ENCODE peak calls at places on chromosomes 16 and 17, in six cellular contexts. E, J, D, K, C and H are unnamed samples.

GRCh38 chr17:8038954-8039610 is at the start of gene ALOX15B:
- DNase-seq in D (no peak), E (no peak), K (no peak), J (no peak), C (no peak), H (no peak)

GRCh38 chr16:24748242-24748641 is 18.8 kb downstream of the TNRC6A start:
- DNase-seq in J (peak), D (no peak), K (peak), C (peak), E (no peak), H (no peak)

GRCh38 chr16:3938471-3938842 is 57.9 kb upstream of the CREBBP start:
- DNase-seq in D (no peak), K (no peak), J (no peak), C (no peak), E (no peak), H (no peak)

GRCh38 chr17:7403902-7404736 is at the start of gene TMEM256:
- DNase-seq in D (peak), J (peak), E (peak), C (peak), K (peak), H (peak)

GRCh38 chr17:45942284-45942683 is 47.9 kb downstream of the MAPT start:
- DNase-seq in C (peak), E (no peak), K (no peak), D (no peak), J (no peak), H (no peak)

GRCh38 chr17:41800601-41801373 is 11.0 kb downstream of the P3H4 start:
- DNase-seq in E (peak), C (no peak), D (peak), K (no peak), J (peak), H (no peak)

GRCh38 chr16:19027416-19027815 is 40.0 kb upstream of the COQ7 start:
- DNase-seq in C (no peak), K (no peak), J (no peak), E (no peak), D (no peak), H (no peak)

GRCh38 chr17:7237761-7238417 is 1.4 kb downstream of the PHF23 start:
- DNase-seq in D (peak), C (peak), J (peak), K (no peak), E (peak), H (no peak)

GRCh38 chr17:54891176-54891821 is 9.4 kb upstream of the TOM1L1 start:
- DNase-seq in D (peak), J (peak), K (peak), E (no peak), C (peak), H (no peak)

GRCh38 chr17:1557355-1558095 is 5.1 kb downstream of the PITPNA start:
- DNase-seq in C (no peak), D (no peak), K (no peak), E (no peak), J (no peak), H (no peak)

GRCh38 chr16:88533945-88534641 is 36.1 kb upstream of the ZC3H18 start:
- DNase-seq in J (peak), E (peak), K (no peak), C (peak), D (peak), H (no peak)

GRCh38 chr16:54282202-54282922 is 4.2 kb downstream of the IRX3 start:
- DNase-seq in D (no peak), J (peak), C (peak), E (no peak), K (no peak), H (no peak)

GRCh38 chr16:74216319-74216718 is 80.3 kb upstream of the PSMD7 start:
- DNase-seq in D (no peak), J (no peak), C (no peak), K (no peak), E (no peak), H (no peak)

GRCh38 chr16:77951788-77952187 is 70.6 kb upstream of the CLEC3A start:
- DNase-seq in C (no peak), E (no peak), K (no peak), D (peak), J (peak), H (no peak)

GRCh38 chr16:1543085-1543896 is 9.8 kb downstream of the TMEM204 start:
- DNase-seq in E (no peak), K (peak), J (peak), D (peak), C (peak), H (no peak)

GRCh38 chr17:694239-694638 is 20.4 kb downstream of the VPS53 start:
- DNase-seq in E (no peak), J (peak), D (no peak), C (no peak), K (peak), H (no peak)

GRCh38 chr17:27293359-27293897 is 486 bp upstream of the WSB1 start:
- DNase-seq in D (peak), E (no peak), K (no peak), J (no peak), C (no peak), H (no peak)

GRCh38 chr16:63877401-63877800 is 1244.5 kb downstream of the CDH11 start:
- DNase-seq in E (no peak), C (no peak), J (no peak), K (no peak), D (no peak), H (no peak)

GRCh38 chr17:2122641-2123302 is 67.9 kb downstream of the HIC1 start:
- DNase-seq in D (no peak), J (no peak), C (peak), K (no peak), E (peak), H (no peak)

GRCh38 chr17:81959362-81960129 is 1.4 kb downstream of the NOTUM start:
- DNase-seq in C (peak), D (peak), K (no peak), J (peak), E (peak), H (peak)

GRCh38 chr16:57143125-57143965 is 42.5 kb downstream of the PSME3IP1 start:
- DNase-seq in K (no peak), E (peak), C (no peak), J (no peak), D (no peak), H (no peak)

GRCh38 chr17:28145348-28145747 is 102.9 kb downstream of the NLK start:
- DNase-seq in C (no peak), D (no peak), J (no peak), K (peak), E (no peak), H (no peak)

GRCh38 chr16:704552-705380 is 835 bp downstream of the FBXL16 start:
- DNase-seq in C (no peak), D (no peak), J (no peak), K (no peak), E (no peak), H (no peak)

GRCh38 chr17:27919120-27919519 is 26.0 kb upstream of the LYRM9 start:
- DNase-seq in K (no peak), D (no peak), J (no peak), E (no peak), C (peak), H (no peak)

GRCh38 chr17:44170499-44171201 is at the start of gene ASB16:
- DNase-seq in J (no peak), E (no peak), K (no peak), D (no peak), C (peak), H (no peak)

GRCh38 chr16:2787406-2787805 is at the start of gene PRSS33:
- DNase-seq in K (no peak), D (no peak), J (no peak), C (no peak), E (peak), H (peak)

GRCh38 chr17:30796016-30796415 is 28.5 kb downstream of the CRLF3 start:
- DNase-seq in K (no peak), E (no peak), D (no peak), J (no peak), C (no peak), H (no peak)

GRCh38 chr16:10521681-10522274 is 58.6 kb downstream of the EMP2 start:
- DNase-seq in D (peak), C (peak), E (no peak), J (peak), K (no peak), H (no peak)

GRCh38 chr17:17924857-17925250 is 47.3 kb downstream of the TOM1L2 start:
- DNase-seq in E (no peak), C (no peak), J (no peak), D (no peak), K (no peak), H (no peak)

GRCh38 chr17:69069289-69069688 is 8.6 kb upstream of the ABCA9 start:
- DNase-seq in C (no peak), J (no peak), E (no peak), K (no peak), D (no peak), H (no peak)

GRCh38 chr16:31508706-31509523 is 724 bp upstream of the RUSF1 start:
- DNase-seq in J (peak), K (no peak), C (no peak), D (no peak), E (no peak), H (no peak)

GRCh38 chr16:89999831-90000574 is 19.3 kb downstream of the DBNDD1 start:
- DNase-seq in J (no peak), D (no peak), C (no peak), K (no peak), E (peak), H (no peak)
- TF ChIP-seq CTCF in J (no peak), D (no peak), C (no peak), K (no peak), E (no peak), H (no peak)

GRCh38 chr17:13001991-13002615 is 15.7 kb downstream of the ELAC2 start:
- DNase-seq in C (no peak), E (no peak), D (no peak), J (no peak), K (no peak), H (no peak)

GRCh38 chr17:13002761-13003453 is 14.9 kb downstream of the ELAC2 start:
- DNase-seq in K (peak), D (peak), E (peak), C (peak), J (peak), H (peak)

GRCh38 chr17:13004336-13004735 is 13.5 kb downstream of the ELAC2 start:
- DNase-seq in D (no peak), K (no peak), J (no peak), E (no peak), C (no peak), H (no peak)

GRCh38 chr17:13003927-13004326 is 13.9 kb downstream of the ELAC2 start:
- DNase-seq in C (no peak), E (no peak), D (no peak), J (no peak), K (no peak), H (no peak)

GRCh38 chr17:13003454-13003851 is 14.4 kb downstream of the ELAC2 start:
- DNase-seq in D (no peak), K (no peak), C (no peak), E (no peak), J (no peak), H (no peak)
- TF ChIP-seq CTCF in D (no peak), K (no peak), C (no peak), E (no peak), J (no peak), H (no peak)

DNA sequence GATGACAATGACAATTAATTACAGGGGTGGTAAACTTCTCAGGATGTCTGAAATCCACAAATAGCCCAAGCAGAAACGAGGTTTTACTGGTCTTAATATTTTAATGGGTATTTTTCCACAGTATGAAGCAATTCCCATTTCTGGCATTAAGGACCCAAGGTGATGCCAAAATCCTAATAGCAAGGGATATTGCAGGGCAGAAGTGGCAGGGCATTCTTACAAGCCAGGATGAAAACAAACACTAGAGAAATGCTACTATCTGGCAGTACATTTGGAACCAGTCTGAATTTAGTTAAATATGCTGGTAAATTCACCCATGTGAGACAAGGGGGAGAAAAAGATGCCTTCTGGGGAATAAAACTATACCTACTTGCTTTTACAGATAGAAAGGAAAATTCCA is 45.2 kb downstream of the RND2 start:
- DNase-seq in E (no peak), C (no peak), J (no peak), D (no peak), K (no peak), H (no peak)
- TF ChIP-seq CTCF in E (no peak), C (no peak), J (no peak), D (no peak), K (no peak), H (no peak)

GRCh38 chr17:40284085-40284713 is 3.5 kb upstream of the CDC6 start:
- DNase-seq in E (no peak), K (peak), D (no peak), J (no peak), C (no peak), H (no peak)
- TF ChIP-seq CTCF in E (peak), K (peak), D (no peak), J (no peak), C (peak), H (no peak)

DNA sequence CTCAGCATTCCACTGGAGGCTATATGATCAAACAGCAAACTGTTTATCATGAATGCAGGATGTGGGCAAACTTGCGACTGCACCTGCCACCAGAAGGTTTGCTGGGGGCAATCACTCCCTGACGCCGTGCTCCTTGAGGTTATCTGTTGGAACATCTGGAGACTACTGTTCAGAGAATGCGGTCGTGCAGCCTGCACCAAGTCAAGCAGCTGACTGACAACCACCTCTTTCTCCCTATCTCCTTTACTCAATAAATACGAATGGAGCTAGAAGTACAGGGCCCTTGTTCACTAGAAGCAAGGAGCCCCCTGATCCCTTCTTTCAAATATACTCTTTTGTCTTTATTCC is 2101.2 kb downstream of the TP53TG3F start:
- DNase-seq in K (no peak), D (no peak), C (no peak), J (no peak), E (no peak), H (no peak)
- TF ChIP-seq CTCF in K (no peak), D (no peak), C (no peak), J (no peak), E (no peak), H (no peak)

GRCh38 chr16:81006472-81007311 is at the start of the genes CENPN and CMC2:
- DNase-seq in C (peak), J (peak), K (peak), E (peak), D (peak), H (peak)
- TF ChIP-seq CTCF in C (peak), J (no peak), K (no peak), E (no peak), D (no peak), H (no peak)

GRCh38 chr17:77140166-77140877 is 447 bp upstream of the SEC14L1 start:
- DNase-seq in E (peak), D (peak), J (peak), K (peak), C (peak), H (peak)
- TF ChIP-seq CTCF in E (no peak), D (no peak), J (no peak), K (no peak), C (peak), H (no peak)

GRCh38 chr17:71470062-71470461 is 650.8 kb upstream of the SOX9 start:
- DNase-seq in E (no peak), J (no peak), K (no peak), C (no peak), D (no peak), H (no peak)

GRCh38 chr17:71467719-71468118 is 653.1 kb upstream of the SOX9 start:
- DNase-seq in D (no peak), C (no peak), K (no peak), E (no peak), J (no peak), H (no peak)

DNA sequence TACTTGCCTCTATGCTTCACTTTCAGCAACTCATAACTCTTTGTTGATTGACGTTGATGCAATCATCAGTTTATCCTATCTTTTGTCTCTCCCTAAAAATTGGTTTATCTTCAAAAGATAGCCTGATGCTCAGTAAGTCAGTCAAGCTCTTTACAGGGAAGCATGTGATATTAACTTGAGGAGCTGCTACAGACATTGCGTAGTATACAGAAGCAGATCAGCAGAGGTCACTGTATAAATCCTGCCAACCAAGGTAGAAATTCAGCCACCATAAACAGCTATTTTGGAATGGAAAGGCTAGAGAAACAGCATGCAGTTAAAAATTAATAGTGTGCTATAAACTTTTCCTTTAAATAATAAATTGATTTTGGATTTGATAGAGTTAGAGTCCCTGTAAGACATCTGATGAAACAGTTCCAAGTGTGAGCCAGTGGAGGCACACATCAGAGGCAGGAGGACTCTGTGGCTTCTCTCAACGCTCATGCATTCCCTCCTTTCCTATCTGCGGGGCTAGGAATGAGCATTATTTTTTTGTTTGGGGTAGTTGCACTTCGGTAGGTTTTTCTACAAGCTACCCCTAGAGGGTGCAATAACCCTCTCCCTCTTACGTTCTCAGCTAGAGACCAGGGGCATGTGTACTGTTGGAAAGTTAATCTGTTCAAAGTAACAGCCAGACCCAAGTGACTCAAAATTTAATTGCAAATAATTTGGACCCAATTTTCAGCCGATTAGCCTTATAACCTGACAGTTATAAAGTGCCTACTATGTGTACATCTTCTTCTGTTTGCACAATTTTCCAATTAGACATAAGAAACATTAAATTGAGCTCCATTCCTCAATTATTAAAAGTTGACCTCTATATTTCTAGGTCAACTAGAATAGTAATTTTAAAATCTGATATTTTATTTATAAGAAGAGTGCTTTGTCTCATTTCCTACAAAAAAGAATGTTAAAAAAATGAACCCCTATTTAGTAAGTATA is 647.7 kb upstream of the SOX9 start:
- DNase-seq in E (no peak), D (peak), K (peak), C (no peak), J (peak), H (no peak)
- TF ChIP-seq CTCF in E (peak), D (peak), K (peak), C (peak), J (peak), H (no peak)